ENCODE peak calls at places on chromosomes 7 and 10, in six cellular contexts. A, O, B, H, J and P are unnamed samples.

GRCh38 chr7:73864981-73865711 is 4.2 kb downstream of the TMEM270 start:
- DNase-seq in H (no peak), J (no peak), B (no peak), O (no peak), A (no peak), P (no peak)

GRCh38 chr10:112177247-112177646 is 6.3 kb downstream of the GPAM start:
- DNase-seq in H (no peak), O (no peak), J (no peak), A (no peak), B (no peak), P (no peak)

GRCh38 chr10:110360857-110361474 is 56.2 kb upstream of the SMNDC1 start:
- DNase-seq in J (no peak), A (no peak), B (peak), O (no peak), H (no peak), P (no peak)

GRCh38 chr10:96673318-96674099 is 46.8 kb downstream of the PIK3AP1 start:
- DNase-seq in B (no peak), A (no peak), J (peak), O (no peak), H (no peak), P (no peak)

GRCh38 chr10:59283456-59284082 is 78.8 kb downstream of the FAM13C start:
- DNase-seq in B (no peak), O (no peak), H (no peak), J (no peak), A (no peak), P (peak)

GRCh38 chr10:44576715-44577191 is 191.9 kb upstream of the CXCL12 start:
- DNase-seq in J (no peak), A (no peak), B (peak), H (no peak), O (no peak), P (no peak)

GRCh38 chr10:51224610-51225230 is 150.4 kb downstream of the PRKG1 start:
- DNase-seq in A (no peak), B (no peak), H (no peak), J (no peak), O (no peak), P (peak)

GRCh38 chr7:129568240-129568639 is 43.3 kb upstream of the NRF1 start:
- DNase-seq in O (no peak), H (no peak), J (no peak), B (no peak), A (no peak), P (no peak)

GRCh38 chr10:58715056-58715455 is 202.4 kb downstream of the BICC1 start:
- DNase-seq in A (no peak), B (no peak), O (no peak), H (no peak), J (no peak), P (no peak)

GRCh38 chr10:91576096-91576545 is 56.8 kb downstream of the PPP1R3C start:
- DNase-seq in J (no peak), O (no peak), B (no peak), A (no peak), H (no peak), P (no peak)

GRCh38 chr7:82017334-82017943 is 247.6 kb upstream of the HGF start:
- DNase-seq in J (no peak), B (peak), H (no peak), O (no peak), A (no peak), P (no peak)

GRCh38 chr7:69776611-69777010 is 178.3 kb downstream of the AUTS2 start:
- DNase-seq in J (no peak), A (no peak), H (no peak), O (no peak), B (no peak), P (peak)

GRCh38 chr7:69603351-69603750 is 5.1 kb downstream of the AUTS2 start:
- DNase-seq in H (no peak), J (no peak), A (no peak), O (no peak), B (no peak), P (no peak)

GRCh38 chr7:25215694-25216335 is 12.5 kb downstream of the NPVF start:
- DNase-seq in B (peak), A (no peak), O (no peak), H (no peak), J (no peak), P (no peak)

GRCh38 chr10:63396123-63396719 is 69.6 kb downstream of the JMJD1C start:
- DNase-seq in A (no peak), O (no peak), H (no peak), J (no peak), B (no peak), P (no peak)

GRCh38 chr10:71697938-71698709 is 21.5 kb downstream of the C10orf105 start:
- DNase-seq in H (no peak), O (no peak), J (no peak), A (no peak), B (no peak), P (no peak)

GRCh38 chr7:28840515-28841125 is 117.5 kb downstream of the TRIL start:
- DNase-seq in J (no peak), H (no peak), A (no peak), O (peak), B (peak), P (no peak)

GRCh38 chr7:91353923-91354322 is 89.7 kb downstream of the FZD1 start:
- DNase-seq in J (no peak), A (no peak), B (no peak), O (no peak), H (no peak), P (no peak)

GRCh38 chr10:124181656-124182055 is 88.3 kb upstream of the CHST15 start:
- DNase-seq in B (no peak), O (no peak), H (no peak), J (no peak), A (no peak), P (no peak)

GRCh38 chr10:15325243-15326002 is 45.7 kb downstream of the FAM171A1 start:
- DNase-seq in B (peak), J (no peak), O (no peak), H (no peak), A (no peak), P (peak)

GRCh38 chr7:22488643-22489462 is 11.1 kb downstream of the STEAP1B start:
- DNase-seq in H (peak), J (peak), B (peak), A (no peak), O (peak), P (no peak)

GRCh38 chr10:13099666-13100348 is at the start of gene OPTN:
- DNase-seq in B (peak), O (peak), A (no peak), J (peak), H (peak), P (peak)

GRCh38 chr7:74581916-74582440 is 75.5 kb upstream of the GTF2I start:
- DNase-seq in H (no peak), O (no peak), J (no peak), A (no peak), B (no peak), P (no peak)

GRCh38 chr7:41537024-41537423 is 165.9 kb downstream of the INHBA start:
- DNase-seq in O (no peak), A (no peak), B (no peak), J (no peak), H (no peak), P (no peak)

GRCh38 chr10:60967854-60968484 is 24.0 kb upstream of the RHOBTB1 start:
- DNase-seq in B (peak), J (no peak), H (no peak), O (no peak), A (no peak), P (no peak)

GRCh38 chr7:30974605-30975256 is 11.0 kb downstream of the GHRHR start:
- DNase-seq in O (no peak), J (peak), A (peak), H (no peak), B (peak), P (no peak)